ENCODE peak calls at places on chromosome 20, in four cellular contexts. F is effector memory CD4-positive, alpha-beta T cell; Y is cardiac fibroblast; B is HFF-Myc. H is an unnamed sample.
A peak's percentile ranks its signal among the peaks of the same experiment; 100 is the strongest.

GRCh38 chr20:56826971-56827645 is 198.0 kb downstream of the TFAP2C start:
- DNase-seq in B (peak; percentile 66), Y (peak; percentile 1), F (no peak), H (no peak)

GRCh38 chr20:10263385-10264165 is 44.9 kb downstream of the SNAP25 start:
- DNase-seq in Y (no peak), F (no peak), B (no peak), H (no peak)

GRCh38 chr20:37816726-37817125 is 86.2 kb upstream of the VSTM2L start:
- DNase-seq in Y (no peak), B (no peak), F (no peak), H (no peak)

GRCh38 chr20:2234788-2235187 is 61.0 kb upstream of the TGM3 start:
- DNase-seq in B (no peak), Y (peak; percentile 3), F (no peak), H (no peak)

GRCh38 chr20:36479938-36480337 is 61.4 kb upstream of the MYL9 start:
- DNase-seq in F (no peak), Y (no peak), B (no peak), H (no peak)

GRCh38 chr20:47686545-47686944 is 98.7 kb downstream of the SULF2 start:
- DNase-seq in F (no peak), Y (peak; percentile 58), B (no peak), H (peak; percentile 70)

GRCh38 chr20:53064935-53065334 is 92.8 kb downstream of the TSHZ2 start:
- DNase-seq in Y (no peak), B (no peak), F (no peak), H (no peak)

GRCh38 chr20:1900321-1900791 is 5.1 kb downstream of the SIRPA start:
- DNase-seq in Y (peak; percentile 73), B (peak; percentile 65), F (no peak), H (peak; percentile 65)

GRCh38 chr20:56628873-56629463 is at the start of gene TFAP2C:
- DNase-seq in B (no peak), Y (no peak), F (no peak), H (no peak)

GRCh38 chr20:17343631-17344447 is 117.0 kb downstream of the PCSK2 start:
- DNase-seq in B (peak; percentile 3), Y (no peak), F (no peak), H (no peak)

GRCh38 chr20:31485450-31486339 is 10.6 kb downstream of the REM1 start:
- DNase-seq in B (no peak), Y (peak; percentile 59), F (no peak), H (no peak)

GRCh38 chr20:61830241-61830930 is 235.3 kb downstream of the TAF4 start:
- DNase-seq in B (no peak), F (no peak), Y (no peak), H (no peak)

GRCh38 chr20:62066339-62066982 is 780 bp upstream of the TAF4 start:
- DNase-seq in F (no peak), B (no peak), Y (peak; percentile 40), H (peak; percentile 21)

GRCh38 chr20:62400021-62400420 is 7.1 kb downstream of the CABLES2 start:
- DNase-seq in B (no peak), F (no peak), Y (no peak), H (no peak)

GRCh38 chr20:63163596-63164560 is 52.1 kb downstream of the YTHDF1 start:
- DNase-seq in F (no peak), Y (no peak), B (no peak), H (no peak)

GRCh38 chr20:2825770-2826169 is 9.6 kb downstream of the TMEM239 start:
- DNase-seq in Y (no peak), F (no peak), B (no peak), H (no peak)

GRCh38 chr20:25057234-25058050 is 497 bp downstream of the ACSS1 start:
- DNase-seq in B (no peak), F (peak; percentile 82), Y (peak; percentile 40), H (no peak)

DNA sequence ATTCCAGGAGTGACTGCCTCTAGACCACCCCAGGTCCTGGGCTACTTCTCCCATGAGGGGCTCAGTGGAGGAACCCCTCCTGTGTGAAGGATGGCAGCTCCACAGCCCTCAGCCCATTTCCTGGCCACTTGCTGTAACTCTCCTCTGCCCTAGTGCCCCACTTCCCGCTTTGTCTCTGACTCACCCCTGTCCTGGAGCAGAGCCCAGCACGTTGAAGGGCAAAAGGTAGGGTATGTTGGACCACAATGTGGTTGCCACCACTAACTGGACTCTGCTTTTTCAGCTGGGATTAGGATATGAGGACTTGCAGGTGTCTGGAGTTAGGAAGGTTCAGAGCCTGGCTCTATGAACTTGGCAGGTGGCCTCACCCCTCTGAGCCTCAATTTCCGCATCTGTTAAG is 2.4 kb downstream of the MYBL2 start:
- DNase-seq in Y (peak; percentile 48), B (no peak), F (no peak), H (peak; percentile 45)
- H3K4me3 ChIP-seq in Y (no peak overlapping the region), B (no peak overlapping the region), F (no peak overlapping the region), H (no peak overlapping the region)

GRCh38 chr20:58175425-58175824 is 53.0 kb downstream of the ANKRD60 start:
- DNase-seq in B (no peak), F (no peak), Y (no peak), H (no peak)
- H3K4me3 ChIP-seq in B (no peak overlapping the region), F (no peak overlapping the region), Y (no peak overlapping the region), H (no peak overlapping the region)

DNA sequence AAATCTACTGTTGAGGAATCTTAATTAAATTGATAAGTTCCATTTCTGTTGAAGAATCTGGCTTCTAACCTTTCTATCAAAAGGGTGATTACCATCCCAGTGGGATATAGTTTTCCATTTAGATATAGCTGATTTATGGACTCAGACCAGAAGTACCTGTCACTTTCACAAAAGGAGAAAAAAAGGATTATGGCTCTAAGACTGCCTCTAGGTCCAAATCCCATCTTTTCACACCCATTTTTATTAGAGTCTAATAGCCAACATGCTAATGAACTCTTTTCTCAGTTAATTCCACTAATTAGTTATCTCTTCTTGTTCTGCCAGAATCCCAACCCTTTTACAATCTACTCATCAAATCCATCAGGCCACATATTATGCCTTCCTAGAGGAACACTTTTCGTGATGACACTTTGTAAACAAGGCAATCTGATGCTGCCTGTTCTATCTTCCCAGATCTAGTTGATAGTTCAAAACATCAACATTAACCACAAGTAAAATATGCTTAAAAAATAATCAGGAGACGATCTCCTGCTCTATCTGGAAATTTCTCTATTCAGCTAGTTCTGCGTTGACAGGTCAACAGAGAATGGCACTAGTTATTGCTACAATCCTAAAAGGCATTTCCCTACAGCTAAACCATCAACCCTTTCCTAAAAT is 2.2 kb downstream of the B4GALT5 start:
- DNase-seq in B (no peak), F (no peak), Y (no peak), H (no peak)
- H3K4me3 ChIP-seq in B (peak overlapping the region; percentile 74), F (no peak overlapping the region), Y (peak overlapping the region; percentile 87), H (peak overlapping the region; percentile 80)

GRCh38 chr20:23141016-23141415 is 54.9 kb upstream of the CD93 start:
- DNase-seq in B (no peak), Y (peak; percentile 26), F (no peak), H (no peak)

GRCh38 chr20:23141450-23142161 is 55.5 kb upstream of the CD93 start:
- DNase-seq in B (no peak), Y (no peak), F (no peak), H (no peak)

GRCh38 chr20:23143098-23143497 is 57.0 kb upstream of the CD93 start:
- DNase-seq in B (peak; percentile 60), Y (peak; percentile 85), F (no peak), H (peak; percentile 34)

GRCh38 chr20:23143986-23144695 is 58.0 kb upstream of the CD93 start:
- DNase-seq in B (no peak), Y (no peak), F (no peak), H (no peak)

GRCh38 chr20:23142162-23143050 is 56.3 kb upstream of the CD93 start:
- DNase-seq in Y (no peak), B (no peak), F (no peak), H (no peak)
- H3K4me3 ChIP-seq in Y (no peak overlapping the region), B (no peak overlapping the region), F (no peak overlapping the region), H (no peak overlapping the region)

GRCh38 chr20:51413753-51414323 is 128.7 kb downstream of the NFATC2 start:
- DNase-seq in B (no peak), F (no peak), Y (no peak), H (no peak)
- H3K4me3 ChIP-seq in B (no peak overlapping the region), F (no peak overlapping the region), Y (no peak overlapping the region), H (no peak overlapping the region)

GRCh38 chr20:4726710-4727391 is 5.1 kb downstream of the PRND start:
- DNase-seq in F (peak; percentile 9), Y (peak; percentile 69), B (peak; percentile 60), H (no peak)
- H3K4me3 ChIP-seq in F (peak overlapping the region; percentile 18), Y (peak overlapping the region; percentile 22), B (no peak overlapping the region), H (no peak overlapping the region)

GRCh38 chr20:40686434-40686882 is 2.6 kb downstream of the MAFB start:
- DNase-seq in B (no peak), Y (no peak), F (no peak), H (no peak)

GRCh38 chr20:40686893-40687292 is 2.1 kb downstream of the MAFB start:
- DNase-seq in B (no peak), F (no peak), Y (no peak), H (no peak)

GRCh38 chr20:40683221-40683893 is 5.7 kb downstream of the MAFB start:
- DNase-seq in F (no peak), Y (peak; percentile 19), B (no peak), H (no peak)

GRCh38 chr20:40683894-40684268 is 5.2 kb downstream of the MAFB start:
- DNase-seq in B (no peak), F (no peak), Y (no peak), H (no peak)

DNA sequence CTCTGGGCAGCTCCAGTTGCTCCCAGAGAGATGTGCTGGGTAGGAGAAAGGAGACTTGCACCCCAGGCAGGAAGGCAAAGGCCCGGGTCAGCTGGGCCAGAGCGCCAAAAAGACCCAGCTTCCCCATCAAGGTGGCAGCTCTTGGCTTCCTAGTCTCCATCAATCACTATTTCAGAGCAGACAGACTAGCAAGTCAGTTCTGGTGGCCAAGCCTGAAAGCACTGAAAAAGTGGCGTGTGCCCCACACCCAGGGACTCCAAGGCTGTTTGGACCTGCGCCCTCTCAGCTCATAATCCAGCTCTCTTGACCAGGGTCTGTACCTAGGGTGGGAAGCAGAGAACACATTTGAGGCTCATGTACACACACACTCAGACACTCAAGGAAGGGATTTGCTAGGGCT is 3.7 kb downstream of the MAFB start:
- DNase-seq in Y (no peak), F (no peak), B (no peak), H (no peak)
- H3K4me3 ChIP-seq in Y (no peak overlapping the region), F (no peak overlapping the region), B (no peak overlapping the region), H (no peak overlapping the region)

GRCh38 chr20:59403261-59403961 is 103.0 kb downstream of the EDN3 start:
- DNase-seq in F (peak; percentile 15), Y (no peak), B (no peak), H (no peak)
- H3K4me3 ChIP-seq in F (peak overlapping the region; percentile 36), Y (no peak overlapping the region), B (no peak overlapping the region), H (no peak overlapping the region)

GRCh38 chr20:44887466-44887865 is 2.0 kb downstream of the YWHAB start:
- DNase-seq in Y (no peak), F (no peak), B (no peak), H (no peak)
- H3K4me3 ChIP-seq in Y (peak overlapping the region; percentile 92), F (peak overlapping the region; percentile 97), B (peak overlapping the region; percentile 70), H (no peak overlapping the region)

GRCh38 chr20:43751167-43752050 is 24.6 kb upstream of the GTSF1L start:
- DNase-seq in B (peak; percentile 51), Y (peak; percentile 94), F (no peak), H (peak; percentile 80)
- H3K4me3 ChIP-seq in B (no peak overlapping the region), Y (no peak overlapping the region), F (no peak overlapping the region), H (no peak overlapping the region)